ENCODE peak calls at places on chromosome 9, in six cellular contexts. S is neuronal stem cell, A is IMR-90, J is H9, D is H1, O is trophoblast cell. I is an unnamed sample.

GRCh38 chr9:126613656-126614055 is at the start of gene LMX1B:
- DNase-seq in J (peak; percentile 72), S (no peak), A (peak; percentile 17), D (peak; percentile 73), O (no peak), I (peak; percentile 31)

GRCh38 chr9:1050125-1050895 is at the start of gene DMRT2:
- DNase-seq in A (peak; percentile 43), O (peak; percentile 56), D (peak; percentile 92), J (peak; percentile 80), S (peak; percentile 93), I (no peak)

GRCh38 chr9:92774274-92774673 is 9.6 kb upstream of the BICD2 start:
- DNase-seq in S (no peak), A (peak; percentile 97), J (no peak), D (no peak), O (no peak), I (peak; percentile 84)

GRCh38 chr9:125747765-125748510 is 765 bp downstream of the PBX3 start:
- DNase-seq in J (no peak), D (peak; percentile 63), A (no peak), O (no peak), S (no peak), I (peak; percentile 24)

GRCh38 chr9:35051069-35051967 is 21.1 kb downstream of the VCP start:
- DNase-seq in S (peak; percentile 41), D (peak; percentile 84), A (peak; percentile 57), J (peak; percentile 61), O (peak; percentile 69), I (peak; percentile 69)

GRCh38 chr9:76297721-76298239 is 96.4 kb downstream of the RFK start:
- DNase-seq in A (peak; percentile 33), J (no peak), D (no peak), S (no peak), O (no peak), I (peak; percentile 44)

GRCh38 chr9:106421772-106422171 is 441.2 kb upstream of the ZNF462 start:
- DNase-seq in O (no peak), D (no peak), A (no peak), J (no peak), S (no peak), I (no peak)

GRCh38 chr9:93308676-93309075 is 124.7 kb downstream of the WNK2 start:
- DNase-seq in D (no peak), S (no peak), J (peak; percentile 23), O (no peak), A (no peak), I (no peak)

GRCh38 chr9:16688814-16689213 is 181.7 kb downstream of the BNC2 start:
- DNase-seq in S (no peak), A (no peak), O (no peak), D (no peak), J (no peak), I (no peak)

GRCh38 chr9:124342946-124343485 is 72.2 kb downstream of the PSMB7 start:
- DNase-seq in O (no peak), S (peak; percentile 40), D (no peak), J (peak; percentile 55), A (peak; percentile 94), I (peak; percentile 87)

GRCh38 chr9:95268681-95269080 is 48.8 kb downstream of the FANCC start:
- DNase-seq in A (peak; percentile 41), D (no peak), O (peak; percentile 3), S (no peak), J (peak; percentile 38), I (peak; percentile 47)

GRCh38 chr9:76271755-76272154 is 122.5 kb downstream of the RFK start:
- DNase-seq in S (no peak), D (no peak), J (no peak), O (no peak), A (peak; percentile 51), I (no peak)

GRCh38 chr9:77807846-77808749 is 160.0 kb upstream of the GNA14 start:
- DNase-seq in S (no peak), J (no peak), D (no peak), A (no peak), O (peak; percentile 31), I (peak; percentile 24)

GRCh38 chr9:110160685-110161084 is 47.3 kb downstream of the C9orf152 start:
- DNase-seq in A (no peak), S (no peak), O (no peak), J (no peak), D (no peak), I (no peak)

GRCh38 chr9:84435902-84436301 is 95.3 kb upstream of the SLC28A3 start:
- DNase-seq in S (no peak), J (no peak), D (no peak), A (no peak), O (no peak), I (no peak)
- H3K14ac ChIP-seq in S (no peak overlapping the region), J (no peak overlapping the region), D (no peak overlapping the region), A (no peak overlapping the region), O (no peak overlapping the region), I (no peak overlapping the region)

DNA sequence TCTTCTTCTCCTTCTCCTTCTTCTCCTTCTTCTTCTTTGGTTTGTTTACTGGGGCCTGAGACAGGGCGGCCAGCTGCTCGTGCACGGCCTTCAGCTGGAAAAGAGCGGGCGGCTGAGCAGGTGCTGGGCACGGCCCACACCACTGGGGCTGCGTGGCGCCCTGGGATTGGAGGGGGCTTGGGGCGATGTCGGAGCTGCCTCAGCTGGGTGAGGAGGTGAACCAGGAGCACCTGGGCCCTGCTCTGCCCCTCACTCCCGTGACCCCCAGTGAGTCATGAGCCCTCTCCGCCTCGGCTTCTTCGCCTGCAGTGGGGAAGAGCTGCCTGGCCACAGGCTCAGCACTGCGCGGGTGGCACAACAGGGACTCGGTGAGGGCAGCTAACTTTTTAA is 14.9 kb downstream of the BRD3OS start:
- DNase-seq in D (no peak), O (no peak), A (no peak), S (no peak), J (no peak), I (no peak)
- H3K14ac ChIP-seq in D (no peak overlapping the region), O (no peak overlapping the region), A (no peak overlapping the region), S (no peak overlapping the region), J (no peak overlapping the region), I (no peak overlapping the region)

GRCh38 chr9:129183495-129184308 is 5.6 kb upstream of the IER5L start:
- DNase-seq in S (no peak), A (peak; percentile 21), J (no peak), O (no peak), D (no peak), I (peak; percentile 61)

GRCh38 chr9:129182625-129183494 is 4.8 kb upstream of the IER5L start:
- DNase-seq in D (peak; percentile 85), J (peak; percentile 85), A (no peak), O (peak; percentile 26), S (no peak), I (peak; percentile 62)

GRCh38 chr9:129181246-129181645 is 3.2 kb upstream of the IER5L start:
- DNase-seq in O (no peak), S (no peak), D (no peak), A (no peak), J (no peak), I (no peak)

GRCh38 chr9:129184743-129185142 is 6.7 kb upstream of the IER5L start:
- DNase-seq in D (no peak), A (no peak), O (no peak), J (no peak), S (no peak), I (peak; percentile 27)

GRCh38 chr9:129182122-129182521 is 4.1 kb upstream of the IER5L start:
- DNase-seq in O (no peak), D (no peak), A (no peak), S (no peak), J (no peak), I (no peak)
- H3K14ac ChIP-seq in O (no peak overlapping the region), D (no peak overlapping the region), A (no peak overlapping the region), S (no peak overlapping the region), J (no peak overlapping the region), I (no peak overlapping the region)

GRCh38 chr9:96875460-96876142 is 21.3 kb upstream of the ZNF782 start:
- DNase-seq in A (peak; percentile 68), O (peak; percentile 57), S (peak; percentile 88), J (peak; percentile 97), D (peak; percentile 93), I (peak; percentile 72)
- H3K14ac ChIP-seq in A (peak overlapping the region; percentile 45), O (peak overlapping the region; percentile 43), S (no peak overlapping the region), J (no peak overlapping the region), D (no peak overlapping the region), I (no peak overlapping the region)

DNA sequence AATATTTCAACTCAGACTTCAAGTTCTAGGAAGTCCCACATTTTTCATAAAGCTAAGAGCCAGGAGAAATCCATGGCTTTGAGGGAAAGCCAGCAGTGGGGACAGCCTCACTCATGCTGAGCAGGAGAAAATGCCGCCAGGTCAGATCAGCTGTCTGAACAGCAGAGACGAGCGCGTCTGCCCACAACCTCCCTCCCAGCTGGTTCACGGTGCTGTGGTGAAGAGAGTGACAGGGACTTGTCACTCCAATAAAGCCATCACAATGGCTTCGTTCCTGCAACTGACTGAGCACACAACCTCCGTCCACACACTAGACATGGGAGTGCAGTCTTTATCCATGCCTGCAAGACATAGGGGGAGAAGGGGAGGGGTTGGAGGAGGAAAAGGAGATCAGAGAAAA is 207.0 kb downstream of the GABBR2 start:
- DNase-seq in J (peak; percentile 23), O (peak; percentile 36), D (peak; percentile 32), S (no peak), A (no peak), I (no peak)
- H3K14ac ChIP-seq in J (no peak overlapping the region), O (no peak overlapping the region), D (no peak overlapping the region), S (no peak overlapping the region), A (peak overlapping the region; percentile 85), I (no peak overlapping the region)

DNA sequence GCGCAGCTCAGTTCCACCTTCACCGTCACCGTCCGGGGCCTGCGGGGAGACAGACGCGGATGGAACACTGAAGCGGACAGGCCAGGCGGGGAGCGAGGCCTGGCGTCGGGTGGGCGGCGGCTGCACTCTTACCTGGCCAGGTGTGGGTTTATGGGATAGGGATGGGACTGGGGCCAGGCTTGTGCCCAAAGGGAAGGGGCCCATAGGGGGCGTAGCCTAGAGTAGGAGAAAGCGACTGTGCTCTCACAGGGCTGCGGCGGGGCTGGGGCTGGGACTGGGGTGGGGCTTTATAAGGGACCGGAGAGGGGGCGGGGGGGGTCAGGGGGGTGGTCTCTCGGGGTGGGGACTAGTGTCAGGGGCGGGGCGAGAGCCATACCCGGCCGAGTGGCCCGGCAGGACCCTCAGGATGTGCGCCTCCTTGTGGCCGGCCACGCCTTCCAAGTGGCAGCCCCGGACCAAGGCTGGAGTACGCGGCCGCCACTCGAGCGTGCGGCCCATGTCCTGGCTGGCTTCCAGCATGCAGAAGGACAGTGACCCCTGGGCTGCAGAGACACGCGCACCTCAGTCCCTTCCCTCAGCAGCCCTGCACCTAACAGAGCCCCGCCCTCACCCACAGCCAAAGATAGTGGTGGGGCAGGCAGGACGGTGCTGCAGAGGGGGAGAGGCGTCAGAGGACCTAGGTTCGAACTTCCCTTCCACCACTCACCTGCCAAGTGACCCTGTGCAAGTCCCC is 22.8 kb downstream of the FPGS start:
- DNase-seq in O (no peak), D (peak; percentile 97), S (peak; percentile 58), A (no peak), J (peak; percentile 95), I (no peak)
- H3K14ac ChIP-seq in O (peak overlapping the region; percentile 60), D (no peak overlapping the region), S (peak overlapping the region; percentile 63), A (no peak overlapping the region), J (peak overlapping the region; percentile 33), I (peak overlapping the region; percentile 68)